ENCODE peak calls at places on chromosome 17, in ten cellular contexts. One of them, this sample, is unnamed.

GRCh38 chr17:20202141-20202574 is 193.0 kb downstream of the SPECC1 start:
- DNase-seq in B cell: no peak
- DNase-seq in stimulated activated CD4-positive, alpha-beta T cell treated with anti-CD3 and anti-CD28 coated beads, Interleukin-2, amount 100 ng/mL, for 48 hours: no peak
- DNase-seq in nucleus accumbens: no peak
- DNase-seq in SK-MEL-5: no peak
- DNase-seq in GM04504: no peak
- DNase-seq in fibroblast of pulmonary artery: no peak
- DNase-seq in HEK293T: no peak
- DNase-seq in hippocampal formation: no peak
- DNase-seq in fibroblast of mammary gland: no peak
- DNase-seq in this sample: no peak

GRCh38 chr17:42979511-42980273 is at the start of gene PTGES3L:
- DNase-seq in B cell: no peak
- DNase-seq in fibroblast of mammary gland: no peak
- DNase-seq in GM04504: no peak
- DNase-seq in nucleus accumbens: peak; percentile 73
- DNase-seq in fibroblast of pulmonary artery: peak; percentile 49
- DNase-seq in stimulated activated CD4-positive, alpha-beta T cell treated with anti-CD3 and anti-CD28 coated beads, Interleukin-2, amount 100 ng/mL, for 48 hours: no peak
- DNase-seq in SK-MEL-5: peak; percentile 34
- DNase-seq in HEK293T: peak; percentile 67
- DNase-seq in hippocampal formation: no peak
- DNase-seq in this sample: peak; percentile 79

GRCh38 chr17:67016039-67016762 is 28.2 kb upstream of the CACNG1 start:
- DNase-seq in HEK293T: no peak
- DNase-seq in hippocampal formation: no peak
- DNase-seq in B cell: no peak
- DNase-seq in nucleus accumbens: no peak
- DNase-seq in stimulated activated CD4-positive, alpha-beta T cell treated with anti-CD3 and anti-CD28 coated beads, Interleukin-2, amount 100 ng/mL, for 48 hours: no peak
- DNase-seq in fibroblast of mammary gland: no peak
- DNase-seq in fibroblast of pulmonary artery: no peak
- DNase-seq in GM04504: no peak
- DNase-seq in SK-MEL-5: peak; percentile 26
- DNase-seq in this sample: peak; percentile 47

GRCh38 chr17:59074494-59074893 is 32.2 kb downstream of the TRIM37 start:
- DNase-seq in fibroblast of pulmonary artery: peak; percentile 82
- DNase-seq in stimulated activated CD4-positive, alpha-beta T cell treated with anti-CD3 and anti-CD28 coated beads, Interleukin-2, amount 100 ng/mL, for 48 hours: no peak
- DNase-seq in nucleus accumbens: no peak
- DNase-seq in GM04504: peak; percentile 19
- DNase-seq in hippocampal formation: no peak
- DNase-seq in HEK293T: no peak
- DNase-seq in B cell: no peak
- DNase-seq in fibroblast of mammary gland: peak; percentile 57
- DNase-seq in SK-MEL-5: no peak
- DNase-seq in this sample: no peak

GRCh38 chr17:34568953-34569352 is 10.4 kb upstream of the TMEM132E start:
- DNase-seq in SK-MEL-5: no peak
- DNase-seq in B cell: no peak
- DNase-seq in hippocampal formation: no peak
- DNase-seq in fibroblast of pulmonary artery: no peak
- DNase-seq in GM04504: no peak
- DNase-seq in fibroblast of mammary gland: no peak
- DNase-seq in nucleus accumbens: no peak
- DNase-seq in HEK293T: no peak
- DNase-seq in stimulated activated CD4-positive, alpha-beta T cell treated with anti-CD3 and anti-CD28 coated beads, Interleukin-2, amount 100 ng/mL, for 48 hours: no peak
- DNase-seq in this sample: no peak

GRCh38 chr17:54899721-54900456 is 763 bp upstream of the TOM1L1 start:
- DNase-seq in hippocampal formation: no peak
- DNase-seq in fibroblast of mammary gland: no peak
- DNase-seq in HEK293T: no peak
- DNase-seq in stimulated activated CD4-positive, alpha-beta T cell treated with anti-CD3 and anti-CD28 coated beads, Interleukin-2, amount 100 ng/mL, for 48 hours: no peak
- DNase-seq in nucleus accumbens: no peak
- DNase-seq in GM04504: no peak
- DNase-seq in SK-MEL-5: no peak
- DNase-seq in fibroblast of pulmonary artery: no peak
- DNase-seq in B cell: no peak
- DNase-seq in this sample: peak; percentile 16

GRCh38 chr17:39863918-39864746 is at the start of gene IKZF3:
- DNase-seq in fibroblast of mammary gland: peak; percentile 1
- DNase-seq in HEK293T: peak; percentile 37
- DNase-seq in hippocampal formation: no peak
- DNase-seq in stimulated activated CD4-positive, alpha-beta T cell treated with anti-CD3 and anti-CD28 coated beads, Interleukin-2, amount 100 ng/mL, for 48 hours: peak; percentile 77
- DNase-seq in SK-MEL-5: peak; percentile 47
- DNase-seq in fibroblast of pulmonary artery: peak; percentile 33
- DNase-seq in B cell: peak; percentile 90
- DNase-seq in nucleus accumbens: no peak
- DNase-seq in GM04504: no peak
- DNase-seq in this sample: peak; percentile 63

GRCh38 chr17:50396261-50397110 is 837 bp downstream of the LRRC59 start:
- DNase-seq in hippocampal formation: no peak
- DNase-seq in GM04504: peak; percentile 38
- DNase-seq in fibroblast of mammary gland: peak; percentile 83
- DNase-seq in stimulated activated CD4-positive, alpha-beta T cell treated with anti-CD3 and anti-CD28 coated beads, Interleukin-2, amount 100 ng/mL, for 48 hours: no peak
- DNase-seq in SK-MEL-5: peak; percentile 30
- DNase-seq in fibroblast of pulmonary artery: peak; percentile 75
- DNase-seq in B cell: no peak
- DNase-seq in HEK293T: peak; percentile 44
- DNase-seq in nucleus accumbens: no peak
- DNase-seq in this sample: peak; percentile 50

GRCh38 chr17:80600586-80600985 is 55.9 kb downstream of the RPTOR start:
- DNase-seq in GM04504: no peak
- DNase-seq in SK-MEL-5: no peak
- DNase-seq in fibroblast of mammary gland: no peak
- DNase-seq in stimulated activated CD4-positive, alpha-beta T cell treated with anti-CD3 and anti-CD28 coated beads, Interleukin-2, amount 100 ng/mL, for 48 hours: no peak
- DNase-seq in B cell: no peak
- DNase-seq in fibroblast of pulmonary artery: no peak
- DNase-seq in HEK293T: no peak
- DNase-seq in hippocampal formation: no peak
- DNase-seq in nucleus accumbens: no peak
- DNase-seq in this sample: no peak

GRCh38 chr17:45847101-45847500 is 2.4 kb downstream of the SPPL2C start:
- DNase-seq in GM04504: no peak
- DNase-seq in hippocampal formation: no peak
- DNase-seq in B cell: no peak
- DNase-seq in fibroblast of mammary gland: no peak
- DNase-seq in SK-MEL-5: no peak
- DNase-seq in fibroblast of pulmonary artery: no peak
- DNase-seq in HEK293T: no peak
- DNase-seq in stimulated activated CD4-positive, alpha-beta T cell treated with anti-CD3 and anti-CD28 coated beads, Interleukin-2, amount 100 ng/mL, for 48 hours: no peak
- DNase-seq in nucleus accumbens: no peak
- DNase-seq in this sample: no peak